ENCODE peak calls at places on chromosomes 2 and 18, in ten cellular contexts. S, L, Y, U, G, F, X, I, M and C are unnamed samples.

GRCh38 chr2:43129676-43130547 is 96.5 kb downstream of the ZFP36L2 start:
- DNase-seq in S (no peak), L (no peak), Y (no peak), U (no peak), G (peak; percentile 40), F (no peak), X (no peak), I (peak; percentile 18), M (no peak), C (no peak)

GRCh38 chr2:56128235-56128634 is 55.6 kb upstream of the CCDC85A start:
- DNase-seq in S (peak; percentile 5), L (no peak), Y (no peak), U (no peak), G (no peak), F (no peak), X (no peak), I (peak; percentile 23), M (no peak), C (no peak)

GRCh38 chr18:23515911-23516546 is 12.7 kb downstream of the RMC1 start:
- DNase-seq in S (peak; percentile 87), L (peak; percentile 68), Y (peak; percentile 77), U (peak; percentile 58), G (peak; percentile 85), F (no peak), X (peak; percentile 53), I (peak; percentile 74), M (peak; percentile 67), C (peak; percentile 65)

GRCh38 chr18:13809521-13810252 is 14.3 kb upstream of the MC5R start:
- DNase-seq in S (no peak), L (no peak), Y (no peak), U (no peak), G (peak; percentile 4), F (no peak), X (no peak), I (no peak), M (no peak), C (no peak)

GRCh38 chr2:128686881-128687550 is 368.3 kb upstream of the HS6ST1 start:
- DNase-seq in S (no peak), L (no peak), Y (no peak), U (no peak), G (no peak), F (no peak), X (no peak), I (no peak), M (no peak), C (no peak)

GRCh38 chr2:42350434-42351063 is 10.5 kb downstream of the COX7A2L start:
- DNase-seq in S (no peak), L (no peak), Y (no peak), U (no peak), G (no peak), F (no peak), X (no peak), I (no peak), M (no peak), C (no peak)

GRCh38 chr2:206477296-206477695 is 34.0 kb downstream of the ADAM23 start:
- DNase-seq in S (peak; percentile 57), L (no peak), Y (no peak), U (no peak), G (no peak), F (no peak), X (no peak), I (peak; percentile 88), M (no peak), C (no peak)

GRCh38 chr2:156445311-156446218 is 9.4 kb downstream of the GPD2 start:
- DNase-seq in S (peak; percentile 83), L (no peak), Y (no peak), U (no peak), G (no peak), F (no peak), X (no peak), I (peak; percentile 85), M (no peak), C (no peak)

GRCh38 chr2:172113617-172114016 is 10.9 kb upstream of the DLX2 start:
- DNase-seq in S (peak; percentile 79), L (peak; percentile 5), Y (no peak), U (no peak), G (no peak), F (no peak), X (no peak), I (peak; percentile 56), M (no peak), C (no peak)

GRCh38 chr18:10094608-10095137 is 180.9 kb downstream of the VAPA start:
- DNase-seq in S (no peak), L (no peak), Y (no peak), U (no peak), G (no peak), F (no peak), X (no peak), I (no peak), M (no peak), C (no peak)

GRCh38 chr2:85135066-85135914 is 2.1 kb downstream of the TCF7L1 start:
- DNase-seq in S (no peak), L (peak; percentile 68), Y (no peak), U (no peak), G (no peak), F (no peak), X (no peak), I (no peak), M (no peak), C (no peak)

GRCh38 chr18:80182855-80183254 is 64.5 kb downstream of the PARD6G start:
- DNase-seq in S (no peak), L (no peak), Y (no peak), U (no peak), G (no peak), F (no peak), X (no peak), I (no peak), M (no peak), C (no peak)

GRCh38 chr2:214856116-214856515 is 46.6 kb upstream of the BARD1 start:
- DNase-seq in S (peak; percentile 29), L (no peak), Y (no peak), U (no peak), G (no peak), F (no peak), X (no peak), I (peak; percentile 34), M (no peak), C (no peak)

GRCh38 chr2:241507430-241508239 is 749 bp downstream of the STK25 start:
- DNase-seq in S (peak; percentile 26), L (peak; percentile 51), Y (peak; percentile 32), U (peak; percentile 1), G (peak; percentile 43), F (no peak), X (peak; percentile 16), I (peak; percentile 45), M (peak; percentile 26), C (peak; percentile 9)

GRCh38 chr2:241519669-241520068 is 11.3 kb upstream of the STK25 start:
- DNase-seq in S (no peak), L (no peak), Y (no peak), U (no peak), G (no peak), F (no peak), X (no peak), I (no peak), M (no peak), C (no peak)

GRCh38 chr2:98749053-98749450 is 18.1 kb upstream of the MGAT4A start:
- DNase-seq in S (no peak), L (no peak), Y (peak; percentile 19), U (no peak), G (no peak), F (no peak), X (no peak), I (no peak), M (no peak), C (no peak)

GRCh38 chr2:164014068-164014577 is 278.3 kb upstream of the FIGN start:
- DNase-seq in S (no peak), L (no peak), Y (peak; percentile 6), U (no peak), G (no peak), F (no peak), X (no peak), I (peak; percentile 12), M (no peak), C (no peak)

GRCh38 chr18:9914584-9915290 is 921 bp downstream of the VAPA start:
- DNase-seq in S (peak; percentile 70), L (peak; percentile 29), Y (peak; percentile 62), U (peak; percentile 38), G (peak; percentile 81), F (peak; percentile 46), X (peak; percentile 71), I (peak; percentile 74), M (peak; percentile 21), C (peak; percentile 65)

GRCh38 chr2:98893871-98894270 is 42.2 kb downstream of the CRACDL start:
- DNase-seq in S (no peak), L (no peak), Y (no peak), U (no peak), G (no peak), F (no peak), X (no peak), I (no peak), M (no peak), C (no peak)

GRCh38 chr2:70115646-70116442 is 28.6 kb downstream of the PCBP1 start:
- DNase-seq in S (no peak), L (no peak), Y (peak; percentile 38), U (no peak), G (peak; percentile 37), F (no peak), X (no peak), I (no peak), M (peak; percentile 45), C (no peak)

GRCh38 chr2:137944714-137945113 is 19.6 kb upstream of the HNMT start:
- DNase-seq in S (no peak), L (no peak), Y (no peak), U (no peak), G (no peak), F (no peak), X (no peak), I (no peak), M (no peak), C (no peak)

GRCh38 chr2:219155054-219155644 is 5.5 kb downstream of the NHEJ1 start:
- DNase-seq in S (peak; percentile 83), L (peak; percentile 76), Y (peak; percentile 57), U (no peak), G (peak; percentile 53), F (peak; percentile 46), X (no peak), I (peak; percentile 54), M (peak; percentile 83), C (no peak)

GRCh38 chr2:97720746-97721145 is 7.4 kb downstream of the ZAP70 start:
- DNase-seq in S (no peak), L (no peak), Y (no peak), U (no peak), G (no peak), F (no peak), X (no peak), I (no peak), M (no peak), C (no peak)

GRCh38 chr2:14427982-14428567 is 204.4 kb upstream of the LRATD1 start:
- DNase-seq in S (peak; percentile 41), L (no peak), Y (peak; percentile 29), U (no peak), G (no peak), F (no peak), X (no peak), I (peak; percentile 87), M (no peak), C (no peak)

GRCh38 chr2:213149332-213149875 is 2.0 kb downstream of the IKZF2 start:
- DNase-seq in S (peak; percentile 43), L (no peak), Y (no peak), U (no peak), G (no peak), F (no peak), X (no peak), I (peak; percentile 24), M (no peak), C (no peak)

GRCh38 chr2:197209742-197210408 is 100.7 kb downstream of the ANKRD44 start:
- DNase-seq in S (no peak), L (no peak), Y (no peak), U (no peak), G (peak; percentile 56), F (no peak), X (no peak), I (no peak), M (no peak), C (no peak)

GRCh38 chr2:44242929-44243328 is 32.4 kb upstream of the SLC3A1 start:
- DNase-seq in S (peak; percentile 28), L (no peak), Y (no peak), U (no peak), G (no peak), F (no peak), X (no peak), I (peak; percentile 25), M (no peak), C (no peak)